ENCODE peak calls at places on chromosomes 7 and 10, in ten cellular contexts. O, E, A, C, F, U, N, Y, W and I are unnamed samples.

GRCh38 chr10:29374162-29374561 is 85.3 kb downstream of the LYZL1 start:
- DNase-seq in F (no peak), O (no peak), N (no peak), E (no peak), U (no peak), Y (no peak), W (no peak), C (no peak), A (no peak), I (no peak)

GRCh38 chr7:55288070-55288824 is 76.9 kb upstream of the LANCL2 start:
- DNase-seq in F (no peak), A (peak), E (peak), O (peak), N (no peak), U (no peak), C (no peak), W (no peak), Y (no peak), I (no peak)

GRCh38 chr10:111076682-111077661 is at the start of gene ADRA2A:
- DNase-seq in U (peak), W (peak), Y (no peak), F (no peak), A (peak), O (no peak), C (no peak), N (peak), E (no peak), I (peak)

GRCh38 chr10:132167976-132168375 is 18.8 kb upstream of the DPYSL4 start:
- DNase-seq in N (no peak), A (no peak), E (no peak), C (peak), U (no peak), W (no peak), Y (no peak), O (no peak), F (no peak), I (no peak)

GRCh38 chr7:49852619-49853462 is 79.4 kb downstream of the VWC2 start:
- DNase-seq in W (peak), E (peak), F (no peak), C (no peak), N (peak), Y (no peak), U (peak), A (peak), O (peak), I (peak)

GRCh38 chr7:105315357-105315756 is 73.4 kb downstream of the SRPK2 start:
- DNase-seq in W (no peak), A (no peak), C (no peak), E (no peak), U (no peak), Y (no peak), O (no peak), F (no peak), N (no peak), I (no peak)

GRCh38 chr7:107939472-107940145 is 48.6 kb downstream of the DLD start:
- DNase-seq in F (no peak), O (peak), C (no peak), Y (no peak), U (no peak), W (no peak), E (no peak), A (peak), N (no peak), I (no peak)

GRCh38 chr7:5291301-5291700 is 8.6 kb downstream of the SLC29A4 start:
- DNase-seq in W (no peak), U (no peak), F (no peak), E (no peak), O (no peak), A (no peak), C (no peak), Y (no peak), N (no peak), I (no peak)

GRCh38 chr10:14889318-14889717 is 10.7 kb downstream of the SUV39H2 start:
- DNase-seq in O (no peak), C (no peak), F (no peak), W (no peak), N (no peak), U (no peak), Y (no peak), A (no peak), E (peak), I (no peak)

GRCh38 chr10:86301431-86301830 is 65.2 kb downstream of the GRID1 start:
- DNase-seq in Y (no peak), C (peak), N (no peak), W (no peak), E (no peak), F (no peak), U (no peak), A (no peak), O (no peak), I (no peak)

GRCh38 chr7:148264933-148265557 is 325.5 kb upstream of the C7orf33 start:
- DNase-seq in A (peak), U (no peak), Y (no peak), F (no peak), W (peak), C (no peak), E (peak), O (peak), N (no peak), I (no peak)

GRCh38 chr10:128009768-128010167 is 102.9 kb downstream of the PTPRE start:
- DNase-seq in Y (no peak), U (no peak), A (no peak), C (peak), O (no peak), W (no peak), E (no peak), F (no peak), N (no peak), I (no peak)

GRCh38 chr10:61503051-61503450 is 49.9 kb upstream of the TMEM26 start:
- DNase-seq in E (no peak), A (no peak), C (no peak), O (peak), W (no peak), F (no peak), U (no peak), N (no peak), Y (no peak), I (no peak)

GRCh38 chr10:15237351-15237750 is 68.9 kb upstream of the NMT2 start:
- DNase-seq in W (no peak), N (no peak), E (no peak), U (no peak), Y (no peak), F (no peak), O (peak), A (peak), C (no peak), I (no peak)

GRCh38 chr10:126422561-126422960 is 34.3 kb upstream of the ADAM12 start:
- DNase-seq in E (no peak), Y (no peak), C (no peak), W (no peak), A (no peak), N (no peak), O (no peak), F (no peak), U (no peak), I (no peak)

GRCh38 chr7:47258798-47259197 is 323.1 kb downstream of the TNS3 start:
- DNase-seq in N (no peak), E (no peak), F (no peak), A (no peak), U (no peak), Y (no peak), C (no peak), O (no peak), W (no peak), I (no peak)

GRCh38 chr7:138125598-138126111 is 49.4 kb downstream of the AKR1D1 start:
- DNase-seq in Y (no peak), A (peak), F (no peak), U (no peak), N (no peak), W (no peak), C (no peak), O (peak), E (peak), I (no peak)

GRCh38 chr7:127890726-127891125 is 140.5 kb downstream of the LRRC4 start:
- DNase-seq in F (no peak), A (no peak), E (peak), O (no peak), U (no peak), W (no peak), C (no peak), N (no peak), Y (no peak), I (no peak)

GRCh38 chr10:17123961-17124360 is 5.7 kb downstream of the CUBN start:
- DNase-seq in N (no peak), A (no peak), U (no peak), E (no peak), C (no peak), O (no peak), F (no peak), Y (no peak), W (no peak), I (no peak)

GRCh38 chr7:18900801-18901200 is 216.6 kb downstream of the TWIST1 start:
- DNase-seq in N (no peak), U (no peak), F (no peak), C (no peak), Y (no peak), E (no peak), A (no peak), W (no peak), O (no peak), I (no peak)

GRCh38 chr10:70174058-70174741 is 3.9 kb upstream of the SAR1A start:
- DNase-seq in N (peak), C (no peak), W (no peak), E (peak), O (no peak), Y (peak), U (no peak), F (peak), A (peak), I (no peak)